ENCODE peak calls at places on chromosomes 5 and 9, in seven cellular contexts. Q, C, J, I, K, Y and V are unnamed samples.

GRCh38 chr5:74865293-74865798 is 841 bp downstream of the FAM169A start:
- DNase-seq in Q (no peak), C (no peak), J (peak; percentile 26), I (no peak), K (no peak), Y (no peak), V (no peak)

GRCh38 chr9:127114606-127115005 is 7.8 kb downstream of the ANGPTL2 start:
- DNase-seq in Q (no peak), C (no peak), J (no peak), I (no peak), K (no peak), Y (no peak), V (no peak)

GRCh38 chr5:127700237-127700766 is 2.9 kb upstream of the CCDC192 start:
- DNase-seq in Q (no peak), C (no peak), J (no peak), I (no peak), K (no peak), Y (no peak), V (no peak)

GRCh38 chr5:111806150-111806549 is 49.2 kb upstream of the NREP start:
- DNase-seq in Q (no peak), C (no peak), J (no peak), I (no peak), K (no peak), Y (no peak), V (no peak)

GRCh38 chr9:107422189-107422802 is 67.3 kb downstream of the KLF4 start:
- DNase-seq in Q (peak; percentile 51), C (peak; percentile 79), J (peak; percentile 90), I (peak; percentile 71), K (peak; percentile 45), Y (peak; percentile 45), V (no peak)

GRCh38 chr5:137497396-137498290 is 1.5 kb downstream of the SPOCK1 start:
- DNase-seq in Q (no peak), C (no peak), J (no peak), I (no peak), K (no peak), Y (no peak), V (no peak)

GRCh38 chr5:113029614-113030013 is 53.0 kb downstream of the DCP2 start:
- DNase-seq in Q (peak; percentile 31), C (no peak), J (no peak), I (no peak), K (no peak), Y (peak; percentile 62), V (no peak)

GRCh38 chr9:70588381-70588780 is 173.9 kb upstream of the KLF9 start:
- DNase-seq in Q (no peak), C (no peak), J (no peak), I (no peak), K (no peak), Y (peak; percentile 87), V (no peak)

GRCh38 chr9:101585740-101586139 is 9.0 kb downstream of the PPP3R2 start:
- DNase-seq in Q (no peak), C (no peak), J (no peak), I (no peak), K (no peak), Y (no peak), V (no peak)

GRCh38 chr5:22372376-22372775 is 480.8 kb downstream of the CDH12 start:
- DNase-seq in Q (peak; percentile 92), C (no peak), J (peak; percentile 11), I (no peak), K (no peak), Y (peak; percentile 52), V (no peak)

GRCh38 chr9:77063645-77064285 is 44.3 kb downstream of the FOXB2 start:
- DNase-seq in Q (peak; percentile 47), C (no peak), J (peak; percentile 26), I (no peak), K (no peak), Y (peak; percentile 84), V (no peak)

GRCh38 chr5:106956901-106957300 is 713.8 kb downstream of the EFNA5 start:
- DNase-seq in Q (no peak), C (no peak), J (no peak), I (no peak), K (no peak), Y (no peak), V (no peak)

GRCh38 chr5:53006920-53007890 is 18.1 kb downstream of the ITGA2 start:
- DNase-seq in Q (no peak), C (no peak), J (no peak), I (no peak), K (no peak), Y (no peak), V (no peak)

GRCh38 chr5:142192296-142192695 is 83.7 kb downstream of the NDFIP1 start:
- DNase-seq in Q (no peak), C (no peak), J (no peak), I (no peak), K (no peak), Y (no peak), V (no peak)
- H3K4me1 ChIP-seq in Q (peaks cover 5% of the 10 kb centered on the region), C (no peaks in the 10 kb centered on the region), J (peaks cover 10% of the 10 kb centered on the region), I (no peaks in the 10 kb centered on the region), K (no peaks in the 10 kb centered on the region), Y (peaks cover 2% of the 10 kb centered on the region), V (no peaks in the 10 kb centered on the region)

GRCh38 chr5:78360674-78361225 is 333 bp downstream of the SCAMP1 start:
- DNase-seq in Q (no peak), C (peak; percentile 78), J (peak; percentile 62), I (peak; percentile 59), K (peak; percentile 51), Y (no peak), V (no peak)

GRCh38 chr5:78362220-78362619 is 1.8 kb downstream of the SCAMP1 start:
- DNase-seq in Q (no peak), C (no peak), J (no peak), I (no peak), K (no peak), Y (no peak), V (no peak)

GRCh38 chr5:78361226-78361993 is 993 bp downstream of the SCAMP1 start:
- DNase-seq in Q (peak; percentile 78), C (peak; percentile 55), J (peak; percentile 73), I (peak; percentile 50), K (peak; percentile 26), Y (peak; percentile 75), V (no peak)

GRCh38 chr5:78364005-78364404 is 3.6 kb downstream of the SCAMP1 start:
- DNase-seq in Q (no peak), C (no peak), J (no peak), I (no peak), K (no peak), Y (no peak), V (no peak)

DNA sequence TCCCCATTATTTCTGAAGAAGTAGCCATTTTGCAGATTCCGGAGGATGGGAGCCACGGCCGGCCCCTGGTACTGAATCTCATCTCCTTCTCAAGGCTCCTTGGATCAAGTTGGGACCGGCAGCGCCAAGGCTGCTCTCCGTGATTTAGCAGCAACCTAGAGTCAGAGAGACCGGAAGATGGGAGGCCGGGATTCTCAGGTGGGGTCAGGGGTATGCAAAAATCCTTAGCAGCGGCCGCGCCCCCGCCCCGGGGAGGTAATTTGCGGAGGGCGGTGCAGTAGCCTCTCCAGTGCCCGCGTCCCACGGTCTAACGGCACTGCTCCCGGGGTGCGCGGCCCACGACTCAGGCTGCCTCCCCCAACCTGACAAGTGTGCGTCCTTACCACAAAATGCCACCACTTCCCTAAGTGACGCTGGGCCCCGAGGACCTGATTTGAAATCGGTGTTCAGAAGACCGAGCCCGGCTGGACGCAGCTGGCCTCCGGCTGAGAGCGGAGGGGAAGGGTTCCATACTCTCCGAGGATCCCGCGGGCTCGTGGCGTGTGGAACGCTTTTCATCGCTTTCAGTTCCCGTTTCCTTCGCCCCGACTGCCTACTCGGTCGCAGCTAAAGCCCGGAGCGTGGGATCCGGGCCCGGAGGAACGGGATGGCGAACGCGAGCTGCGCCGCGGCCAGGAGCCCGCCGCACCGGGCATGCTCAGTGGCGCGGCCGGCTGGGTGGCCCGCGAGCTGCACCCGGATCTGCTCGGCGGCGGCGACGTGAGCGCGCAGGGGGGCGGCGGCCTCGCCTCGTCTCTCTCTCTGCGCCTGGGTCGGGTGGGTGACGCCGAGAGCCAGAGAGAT is at the start of gene SCAMP1:
- DNase-seq in Q (peak; percentile 92), C (peak; percentile 96), J (peak; percentile 96), I (peak; percentile 93), K (peak; percentile 95), Y (peak; percentile 90), V (peak; percentile 91)
- TF ChIP-seq CTCF in Q (peak; percentile 38), C (peak; percentile 65), J (peak; percentile 12), I (peak; percentile 37), K (peak; percentile 84), Y (no peak), V (no peak)

GRCh38 chr5:36160617-36161016 is 8.7 kb downstream of the SKP2 start:
- DNase-seq in Q (no peak), C (no peak), J (no peak), I (no peak), K (no peak), Y (no peak), V (no peak)
- H3K4me1 ChIP-seq in Q (peaks cover 14% of the 10 kb centered on the region), C (no peaks in the 10 kb centered on the region), J (peaks cover 57% of the 10 kb centered on the region), I (peaks cover 3% of the 10 kb centered on the region), K (no peaks in the 10 kb centered on the region), Y (peaks cover 5% of the 10 kb centered on the region), V (peaks cover 13% of the 10 kb centered on the region)

GRCh38 chr5:143459433-143459832 is 55.9 kb upstream of the NR3C1 start:
- DNase-seq in Q (no peak), C (no peak), J (no peak), I (no peak), K (no peak), Y (no peak), V (no peak)
- TF ChIP-seq CTCF in Q (no peak), C (no peak), J (no peak), I (no peak), K (no peak), Y (no peak), V (no peak)

GRCh38 chr5:38714703-38715355 is 131.0 kb upstream of the OSMR start:
- DNase-seq in Q (no peak), C (no peak), J (no peak), I (no peak), K (no peak), Y (no peak), V (no peak)

GRCh38 chr5:38710616-38711015 is 135.2 kb upstream of the OSMR start:
- DNase-seq in Q (no peak), C (no peak), J (no peak), I (no peak), K (no peak), Y (no peak), V (no peak)

GRCh38 chr5:38714240-38714639 is 131.6 kb upstream of the OSMR start:
- DNase-seq in Q (no peak), C (no peak), J (no peak), I (no peak), K (no peak), Y (no peak), V (no peak)

GRCh38 chr5:38709678-38710306 is 136.0 kb upstream of the OSMR start:
- DNase-seq in Q (no peak), C (no peak), J (no peak), I (no peak), K (no peak), Y (no peak), V (no peak)

DNA sequence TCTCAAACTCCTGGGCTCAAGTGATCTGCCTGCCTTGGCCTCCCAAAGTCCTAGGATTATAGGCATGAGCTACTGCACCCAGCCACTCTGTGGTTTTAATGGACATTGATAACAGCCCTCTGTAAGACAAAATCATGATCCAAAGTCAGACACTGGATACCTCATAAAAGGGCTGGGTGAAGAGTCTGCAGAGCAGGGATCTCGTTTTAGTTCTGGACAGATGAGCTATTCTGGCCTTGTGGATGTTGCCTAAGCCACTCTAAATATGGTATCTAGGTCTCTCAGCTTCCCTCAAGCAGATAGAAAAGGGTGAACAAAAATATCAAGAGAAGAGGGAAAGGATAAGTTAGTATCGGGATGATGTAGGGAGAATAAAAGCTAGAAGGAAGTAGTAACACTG is 133.4 kb upstream of the OSMR start:
- DNase-seq in Q (no peak), C (no peak), J (no peak), I (no peak), K (no peak), Y (no peak), V (no peak)
- H3K4me1 ChIP-seq in Q (no peaks in the 10 kb centered on the region), C (no peaks in the 10 kb centered on the region), J (peaks cover 10% of the 10 kb centered on the region), I (no peaks in the 10 kb centered on the region), K (no peaks in the 10 kb centered on the region), Y (no peaks in the 10 kb centered on the region), V (no peaks in the 10 kb centered on the region)